ENCODE peak calls at places on chromosomes 5 and 9, in four cellular contexts. A, B, V and E are unnamed samples. For H3K4me1, the result is how much of the 10 kb centered on the place peaks cover.

GRCh38 chr5:173547579-173547978 is 68.9 kb downstream of the BOD1 start:
- DNase-seq in A (no peak), B (peak), V (no peak), E (no peak)

GRCh38 chr5:33091571-33092363 is 349.0 kb upstream of the TARS1 start:
- DNase-seq in B (no peak), A (no peak), V (no peak), E (no peak)

GRCh38 chr9:616694-617093 is 224.8 kb upstream of the DMRT1 start:
- DNase-seq in B (no peak), A (no peak), V (no peak), E (no peak)

GRCh38 chr9:95102001-95102433 is 215.5 kb downstream of the FANCC start:
- DNase-seq in B (no peak), V (no peak), A (no peak), E (no peak)

GRCh38 chr5:173396311-173396993 is 68.2 kb upstream of the STC2 start:
- DNase-seq in V (peak), A (peak), B (no peak), E (peak)

GRCh38 chr5:69492391-69493234 is at the start of gene OCLN:
- DNase-seq in B (no peak), V (peak), A (peak), E (peak)

GRCh38 chr5:160727296-160727997 is 124.6 kb downstream of the ATP10B start:
- DNase-seq in A (no peak), B (no peak), V (no peak), E (no peak)

GRCh38 chr5:68225188-68225910 is 9.8 kb downstream of the PIK3R1 start:
- DNase-seq in A (no peak), B (no peak), V (peak), E (no peak)

GRCh38 chr9:95027914-95028854 is 289.3 kb downstream of the FANCC start:
- DNase-seq in V (peak), B (no peak), A (no peak), E (no peak)

GRCh38 chr5:15880201-15880600 is 299.4 kb downstream of the MARCHF11 start:
- DNase-seq in V (no peak), A (no peak), B (no peak), E (no peak)

GRCh38 chr5:54620583-54620933 is 103.0 kb downstream of the SNX18 start:
- DNase-seq in A (no peak), B (no peak), V (no peak), E (no peak)

GRCh38 chr5:56698463-56699381 is 116.6 kb upstream of the MAP3K1 start:
- DNase-seq in V (no peak), A (no peak), B (no peak), E (no peak)

GRCh38 chr5:54610197-54610898 is 92.8 kb downstream of the SNX18 start:
- DNase-seq in A (no peak), V (no peak), B (peak), E (no peak)

GRCh38 chr9:37485389-37486255 is at the start of gene POLR1E:
- DNase-seq in B (peak), A (peak), V (peak), E (peak)

GRCh38 chr5:110338336-110339083 is 388.0 kb downstream of the TMEM232 start:
- DNase-seq in V (no peak), B (no peak), A (no peak), E (no peak)

GRCh38 chr9:73565026-73565425 is 413.4 kb downstream of the ANXA1 start:
- DNase-seq in B (no peak), A (no peak), V (no peak), E (no peak)

GRCh38 chr5:58060971-58061370 is 398.9 kb downstream of the PLK2 start:
- DNase-seq in B (no peak), V (no peak), A (no peak), E (no peak)

GRCh38 chr5:142540774-142541466 is 145.0 kb downstream of the FGF1 start:
- DNase-seq in V (no peak), B (no peak), A (no peak), E (no peak)

GRCh38 chr9:118318770-118319443 is 614.7 kb downstream of the TLR4 start:
- DNase-seq in V (no peak), A (no peak), B (no peak), E (no peak)

GRCh38 chr5:5810461-5810860 is 388.0 kb downstream of the ICE1 start:
- DNase-seq in V (no peak), B (no peak), A (no peak), E (no peak)

GRCh38 chr5:64827703-64828102 is 59.0 kb downstream of the CWC27 start:
- DNase-seq in A (no peak), B (no peak), V (no peak), E (no peak)

GRCh38 chr9:4297151-4297794 is 2.6 kb downstream of the GLIS3 start:
- DNase-seq in V (peak), B (no peak), A (no peak), E (peak)

GRCh38 chr5:173010021-173010420 is 26.4 kb downstream of the ATP6V0E1 start:
- DNase-seq in B (peak), V (no peak), A (no peak), E (no peak)

GRCh38 chr9:613771-614347 is 227.6 kb upstream of the DMRT1 start:
- DNase-seq in A (peak), B (peak), V (peak), E (peak)

GRCh38 chr5:75670571-75670970 is 46.7 kb downstream of the POC5 start:
- DNase-seq in B (no peak), A (no peak), V (no peak), E (no peak)

GRCh38 chr5:151104795-151105194 is 24.0 kb upstream of the TNIP1 start:
- DNase-seq in V (peak), B (no peak), A (no peak), E (no peak)

GRCh38 chr9:38016375-38017120 is 52.5 kb downstream of the SHB start:
- DNase-seq in A (no peak), B (no peak), V (no peak), E (no peak)

GRCh38 chr5:108639356-108639755 is 108.3 kb upstream of the FER start:
- DNase-seq in A (no peak), B (no peak), V (no peak), E (no peak)

GRCh38 chr5:72597456-72597948 is 90.3 kb upstream of the ZNF366 start:
- DNase-seq in B (no peak), V (no peak), A (no peak), E (no peak)

GRCh38 chr9:35729700-35730485 is 2.1 kb downstream of the TLN1 start:
- DNase-seq in A (no peak), V (peak), B (no peak), E (peak)
- H3K4me1 ChIP-seq in A (under half), V (half or more), B (under half), E (under half)

DNA sequence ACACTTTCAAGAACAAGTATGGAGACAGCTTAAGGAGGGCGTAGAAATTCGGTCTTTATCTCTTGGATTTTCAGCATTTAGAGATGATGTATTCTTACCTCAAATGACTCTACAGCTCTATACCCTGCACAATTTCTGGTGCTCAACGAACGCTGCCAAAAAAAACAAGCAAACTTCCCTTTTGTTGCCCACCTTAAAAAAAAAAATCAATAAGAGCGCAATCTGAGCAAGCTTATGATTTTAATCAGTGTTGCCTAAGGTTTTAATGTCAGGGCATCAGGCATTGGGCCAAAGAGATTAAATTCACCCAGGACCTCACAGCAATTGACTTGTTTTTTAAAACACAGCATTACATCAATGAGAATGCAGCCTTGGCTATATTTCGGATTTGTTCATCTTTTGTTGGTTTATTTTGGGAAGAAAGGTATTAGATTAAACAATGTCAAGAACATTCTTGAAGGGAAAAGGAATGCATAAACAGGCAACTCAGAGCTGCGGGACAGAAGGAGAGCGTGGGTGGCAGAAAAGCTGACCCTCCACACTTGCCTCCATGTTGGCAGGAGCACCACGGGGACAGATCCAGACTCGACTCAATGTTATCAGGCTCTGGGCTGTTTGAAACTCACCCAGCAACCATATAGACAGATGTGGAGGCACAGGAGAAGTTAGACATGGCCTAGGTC is 127.5 kb upstream of the DAPK1 start:
- DNase-seq in A (no peak), V (no peak), B (no peak), E (no peak)
- TF ChIP-seq SUZ12 in A (no peak), V (no peak), B (no peak), E (no peak)

DNA sequence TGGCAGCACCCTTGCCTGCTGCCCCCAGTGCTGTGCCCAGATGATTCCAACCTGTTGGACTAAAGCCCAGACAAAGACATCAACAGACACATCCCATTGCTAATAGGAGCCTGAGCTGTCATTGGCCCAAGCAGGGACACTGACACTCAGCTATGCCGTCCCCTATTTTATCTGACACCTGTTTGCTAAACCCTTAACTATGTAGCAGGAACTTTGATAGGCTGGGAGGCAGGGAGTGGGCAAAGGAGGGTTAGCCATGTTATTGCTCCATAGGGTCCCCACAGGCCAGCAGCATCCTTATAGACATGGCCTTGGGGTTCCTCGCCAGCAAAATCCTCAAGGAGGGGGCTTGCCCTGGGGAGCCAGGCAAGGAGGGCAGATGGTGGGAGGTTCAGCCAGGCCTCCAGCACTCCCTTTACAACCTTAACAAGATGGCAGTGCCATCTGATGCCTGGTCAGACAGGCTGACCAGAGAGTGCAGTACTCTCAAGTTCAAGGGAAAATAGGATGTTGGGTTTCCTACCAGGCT is 50.4 kb upstream of the CDKN2AIPNL start:
- DNase-seq in B (no peak), V (no peak), A (no peak), E (no peak)
- H3K4me1 ChIP-seq in B (under half), V (under half), A (under half), E (under half)

DNA sequence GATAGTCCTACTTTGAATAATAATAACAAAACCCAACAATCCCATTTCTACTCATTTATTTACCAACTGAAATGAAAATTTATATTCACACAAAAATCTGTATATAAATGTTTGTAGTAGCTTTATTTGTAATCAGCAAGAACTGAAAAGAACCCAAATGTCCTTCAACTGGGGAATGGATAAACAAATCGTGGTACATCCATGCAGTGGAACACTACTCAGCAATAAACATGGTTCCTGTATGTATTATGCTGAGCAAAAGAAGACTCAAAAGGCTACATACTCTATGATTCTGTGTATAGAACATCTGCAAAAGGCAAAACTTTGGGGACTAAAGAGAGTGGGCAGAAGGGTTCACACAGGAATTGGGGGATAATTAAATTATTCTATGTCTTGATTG is 136.1 kb upstream of the HAND1 start:
- DNase-seq in V (no peak), A (no peak), B (no peak), E (no peak)
- TF ChIP-seq SUZ12 in V (no peak), A (no peak), B (no peak), E (no peak)

DNA sequence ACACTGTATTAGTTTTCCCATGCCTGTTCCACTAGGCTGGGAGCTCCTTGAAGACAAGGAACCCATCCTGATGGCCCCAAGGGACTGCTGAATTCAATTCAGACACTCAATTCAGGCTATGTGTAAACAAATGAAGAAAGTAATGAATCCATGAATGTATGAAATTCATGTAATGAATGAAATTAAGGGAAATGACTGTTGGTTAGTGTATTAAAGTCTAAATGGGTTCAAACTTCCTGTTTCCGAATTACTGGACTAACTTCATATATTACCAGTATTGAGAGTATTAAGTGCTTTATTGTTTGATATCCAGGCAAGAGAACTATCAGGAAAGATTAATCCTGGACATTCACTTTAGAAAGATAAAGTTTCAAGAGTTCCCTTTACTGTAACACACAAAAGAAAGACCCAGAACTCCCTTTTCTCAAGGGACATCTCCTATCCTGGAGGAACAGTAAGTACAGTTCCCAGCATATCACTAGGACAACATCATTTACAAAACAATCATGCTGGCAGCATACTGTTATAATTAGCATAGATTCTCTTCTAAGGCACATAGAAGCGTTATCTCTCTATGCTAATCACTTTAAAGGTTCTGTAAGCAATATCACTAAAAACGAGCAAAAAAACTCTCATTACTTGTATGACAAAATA is 28.5 kb upstream of the IFNK start:
- DNase-seq in B (no peak), A (no peak), V (no peak), E (no peak)
- H3K4me1 ChIP-seq in B (under half), A (under half), V (under half), E (under half)

GRCh38 chr5:135028791-135029467 is 5.1 kb downstream of the PITX1 start:
- DNase-seq in B (no peak), V (no peak), A (no peak), E (no peak)

GRCh38 chr5:135027318-135027698 is 6.7 kb downstream of the PITX1 start:
- DNase-seq in B (no peak), A (no peak), V (no peak), E (no peak)

GRCh38 chr5:135029468-135030122 is 4.4 kb downstream of the PITX1 start:
- DNase-seq in B (no peak), A (no peak), V (no peak), E (no peak)

GRCh38 chr5:135026645-135027317 is 7.2 kb downstream of the PITX1 start:
- DNase-seq in A (no peak), B (no peak), V (no peak), E (no peak)

GRCh38 chr5:135027699-135028615 is 6.1 kb downstream of the PITX1 start:
- DNase-seq in A (no peak), V (no peak), B (no peak), E (no peak)
- TF ChIP-seq SUZ12 in A (peak), V (no peak), B (no peak), E (peak)

DNA sequence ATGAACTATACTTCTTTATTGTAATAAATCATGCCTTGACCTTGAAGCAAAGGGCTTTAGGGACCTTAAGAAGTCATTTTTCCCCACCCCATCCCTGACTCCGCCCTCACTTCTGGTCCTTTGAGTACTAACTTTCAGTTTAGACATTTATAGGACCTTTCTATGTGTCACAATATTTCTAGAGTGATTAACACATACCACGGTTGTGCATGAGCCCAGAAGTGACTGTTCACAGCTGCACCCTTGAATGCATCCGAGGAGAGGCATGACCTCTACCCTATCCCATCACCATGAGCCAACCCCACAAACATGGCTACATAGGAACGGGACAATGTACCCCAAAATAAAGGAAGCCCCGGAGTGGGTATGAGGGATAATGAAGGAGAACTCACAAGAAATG is 160.3 kb downstream of the HSD17B3 start:
- DNase-seq in A (no peak), V (no peak), B (no peak), E (no peak)
- H3K4me1 ChIP-seq in A (under half), V (under half), B (under half), E (under half)